ENCODE peak calls at places on chromosomes 2 and 18, in five cellular contexts. One of them, this sample, is unnamed.

GRCh38 chr18:8121942-8122480 is 487.2 kb upstream of the RAB12 start:
- DNase-seq in HepG2: no peak
- DNase-seq in A549: no peak
- DNase-seq in K562: peak
- DNase-seq in GM12878: no peak
- DNase-seq in this sample: peak

GRCh38 chr2:73985318-73986084 is 791 bp downstream of the TET3 start:
- DNase-seq in A549: peak
- DNase-seq in GM12878: no peak
- DNase-seq in K562: peak
- DNase-seq in HepG2: peak
- DNase-seq in this sample: peak

GRCh38 chr2:75563591-75563990 is 2.9 kb upstream of the EVA1A start:
- DNase-seq in GM12878: no peak
- DNase-seq in K562: no peak
- DNase-seq in HepG2: no peak
- DNase-seq in A549: no peak
- DNase-seq in this sample: no peak

GRCh38 chr2:203949228-203949627 is 12.7 kb downstream of the ICOS start:
- DNase-seq in A549: no peak
- DNase-seq in GM12878: no peak
- DNase-seq in HepG2: no peak
- DNase-seq in K562: no peak
- DNase-seq in this sample: no peak

GRCh38 chr18:8526316-8526715 is 82.9 kb upstream of the RAB12 start:
- DNase-seq in K562: no peak
- DNase-seq in HepG2: no peak
- DNase-seq in A549: no peak
- DNase-seq in GM12878: no peak
- DNase-seq in this sample: no peak

GRCh38 chr2:160810406-160810805 is 316.8 kb upstream of the RBMS1 start:
- DNase-seq in K562: no peak
- DNase-seq in A549: no peak
- DNase-seq in HepG2: no peak
- DNase-seq in GM12878: no peak
- DNase-seq in this sample: no peak

GRCh38 chr2:64831134-64831976 is 157.8 kb upstream of the SLC1A4 start:
- DNase-seq in K562: peak
- DNase-seq in GM12878: peak
- DNase-seq in A549: peak
- DNase-seq in HepG2: peak
- DNase-seq in this sample: peak

GRCh38 chr2:193796847-193797246 is 1602.1 kb upstream of the TMEFF2 start:
- DNase-seq in K562: no peak
- DNase-seq in A549: no peak
- DNase-seq in GM12878: no peak
- DNase-seq in HepG2: no peak
- DNase-seq in this sample: no peak

GRCh38 chr2:227908266-227909054 is 37.0 kb downstream of the DAW1 start:
- DNase-seq in A549: no peak
- DNase-seq in K562: no peak
- DNase-seq in GM12878: no peak
- DNase-seq in HepG2: no peak
- DNase-seq in this sample: no peak

GRCh38 chr2:74813201-74813600 is 20.7 kb upstream of the HK2 start:
- DNase-seq in GM12878: no peak
- DNase-seq in K562: no peak
- DNase-seq in HepG2: no peak
- DNase-seq in A549: no peak
- DNase-seq in this sample: no peak

GRCh38 chr2:68994864-68995263 is 18.1 kb upstream of the ANTXR1 start:
- DNase-seq in HepG2: no peak
- DNase-seq in A549: no peak
- DNase-seq in K562: no peak
- DNase-seq in GM12878: no peak
- DNase-seq in this sample: no peak

GRCh38 chr2:66693007-66693965 is 258.4 kb downstream of the MEIS1 start:
- DNase-seq in HepG2: no peak
- DNase-seq in K562: no peak
- DNase-seq in GM12878: no peak
- DNase-seq in A549: no peak
- DNase-seq in this sample: no peak

GRCh38 chr2:127917916-127918315 is 32.2 kb upstream of the AMMECR1L start:
- DNase-seq in GM12878: no peak
- DNase-seq in A549: no peak
- DNase-seq in HepG2: no peak
- DNase-seq in K562: no peak
- DNase-seq in this sample: no peak

GRCh38 chr2:9844036-9844483 is 786 bp downstream of the TAF1B start:
- DNase-seq in HepG2: no peak
- DNase-seq in K562: peak
- DNase-seq in A549: no peak
- DNase-seq in GM12878: no peak
- DNase-seq in this sample: peak

GRCh38 chr2:224466315-224466714 is 64.4 kb upstream of the FAM124B start:
- DNase-seq in GM12878: no peak
- DNase-seq in A549: no peak
- DNase-seq in HepG2: no peak
- DNase-seq in K562: no peak
- DNase-seq in this sample: peak

GRCh38 chr18:72410399-72410798 is 133.7 kb downstream of the CBLN2 start:
- DNase-seq in A549: no peak
- DNase-seq in HepG2: no peak
- DNase-seq in GM12878: no peak
- DNase-seq in K562: no peak
- DNase-seq in this sample: no peak

GRCh38 chr2:42922790-42923631 is 130.6 kb upstream of the HAAO start:
- DNase-seq in K562: no peak
- DNase-seq in HepG2: peak
- DNase-seq in A549: no peak
- DNase-seq in GM12878: no peak
- DNase-seq in this sample: no peak

GRCh38 chr2:227597993-227598392 is 700 bp upstream of the SCYGR2 start:
- DNase-seq in HepG2: peak
- DNase-seq in A549: no peak
- DNase-seq in K562: no peak
- DNase-seq in GM12878: no peak
- DNase-seq in this sample: peak

GRCh38 chr2:41877114-41877513 is 170.7 kb upstream of the PKDCC start:
- DNase-seq in HepG2: no peak
- DNase-seq in A549: no peak
- DNase-seq in K562: no peak
- DNase-seq in GM12878: no peak
- DNase-seq in this sample: no peak

GRCh38 chr2:96264086-96264485 is 1.7 kb downstream of the TMEM127 start:
- DNase-seq in A549: no peak
- DNase-seq in K562: no peak
- DNase-seq in HepG2: no peak
- DNase-seq in GM12878: no peak
- DNase-seq in this sample: no peak

GRCh38 chr2:37500031-37500430 is 155.6 kb downstream of the QPCT start:
- DNase-seq in GM12878: no peak
- DNase-seq in HepG2: no peak
- DNase-seq in A549: no peak
- DNase-seq in K562: no peak
- DNase-seq in this sample: no peak

GRCh38 chr2:60948926-60949579 is 67.7 kb downstream of the REL start:
- DNase-seq in A549: no peak
- DNase-seq in HepG2: no peak
- DNase-seq in GM12878: no peak
- DNase-seq in K562: no peak
- DNase-seq in this sample: no peak

GRCh38 chr2:101111917-101112771 is 39.0 kb downstream of the TBC1D8 start:
- DNase-seq in A549: no peak
- DNase-seq in HepG2: peak
- DNase-seq in K562: no peak
- DNase-seq in GM12878: no peak
- DNase-seq in this sample: no peak

GRCh38 chr2:7027961-7028655 is 110.9 kb downstream of the RNF144A start:
- DNase-seq in GM12878: no peak
- DNase-seq in HepG2: no peak
- DNase-seq in A549: no peak
- DNase-seq in K562: no peak
- DNase-seq in this sample: no peak

GRCh38 chr2:222979484-222979883 is 72.5 kb upstream of the KCNE4 start:
- DNase-seq in HepG2: no peak
- DNase-seq in A549: no peak
- DNase-seq in K562: no peak
- DNase-seq in GM12878: no peak
- DNase-seq in this sample: no peak

GRCh38 chr2:222982909-222983265 is 69.1 kb upstream of the KCNE4 start:
- DNase-seq in K562: no peak
- DNase-seq in GM12878: no peak
- DNase-seq in A549: no peak
- DNase-seq in HepG2: no peak
- DNase-seq in this sample: no peak

GRCh38 chr2:222978850-222979249 is 73.1 kb upstream of the KCNE4 start:
- DNase-seq in HepG2: no peak
- DNase-seq in K562: no peak
- DNase-seq in A549: no peak
- DNase-seq in GM12878: no peak
- DNase-seq in this sample: peak

GRCh38 chr2:222977121-222977520 is 74.9 kb upstream of the KCNE4 start:
- DNase-seq in K562: no peak
- DNase-seq in GM12878: no peak
- DNase-seq in A549: no peak
- DNase-seq in HepG2: no peak
- DNase-seq in this sample: no peak

GRCh38 chr2:222982010-222982908 is 69.7 kb upstream of the KCNE4 start:
- DNase-seq in GM12878: no peak
- DNase-seq in HepG2: peak
- DNase-seq in A549: no peak
- DNase-seq in K562: peak
- DNase-seq in this sample: peak
- TF ChIP-seq CTCF in GM12878: peak
- TF ChIP-seq CTCF in HepG2: peak
- TF ChIP-seq CTCF in A549: peak
- TF ChIP-seq CTCF in K562: peak
- TF ChIP-seq CTCF in this sample: peak

GRCh38 chr18:58064406-58064998 is 20.5 kb downstream of the NEDD4L start:
- DNase-seq in A549: no peak
- DNase-seq in K562: peak
- DNase-seq in GM12878: no peak
- DNase-seq in HepG2: no peak
- DNase-seq in this sample: no peak

GRCh38 chr18:58069104-58069503 is 25.1 kb downstream of the NEDD4L start:
- DNase-seq in A549: no peak
- DNase-seq in K562: peak
- DNase-seq in GM12878: no peak
- DNase-seq in HepG2: no peak
- DNase-seq in this sample: no peak

GRCh38 chr18:58069721-58070292 is 25.8 kb downstream of the NEDD4L start:
- DNase-seq in A549: no peak
- DNase-seq in HepG2: no peak
- DNase-seq in K562: no peak
- DNase-seq in GM12878: no peak
- DNase-seq in this sample: peak

GRCh38 chr18:58067611-58068010 is 23.6 kb downstream of the NEDD4L start:
- DNase-seq in K562: no peak
- DNase-seq in HepG2: no peak
- DNase-seq in GM12878: no peak
- DNase-seq in A549: no peak
- DNase-seq in this sample: peak
- TF ChIP-seq JUNB in K562: no peak
- TF ChIP-seq JUNB in HepG2: no peak
- TF ChIP-seq JUNB in GM12878: no peak
- TF ChIP-seq JUNB in A549: no peak
- TF ChIP-seq JUNB in this sample: no peak

GRCh38 chr2:120546077-120546864 is 189.4 kb upstream of the GLI2 start:
- DNase-seq in K562: peak
- DNase-seq in A549: no peak
- DNase-seq in HepG2: peak
- DNase-seq in GM12878: no peak
- DNase-seq in this sample: no peak

GRCh38 chr2:120545521-120546076 is 190.1 kb upstream of the GLI2 start:
- DNase-seq in A549: no peak
- DNase-seq in K562: no peak
- DNase-seq in HepG2: peak
- DNase-seq in GM12878: no peak
- DNase-seq in this sample: no peak

GRCh38 chr2:120547662-120548061 is 188.0 kb upstream of the GLI2 start:
- DNase-seq in A549: no peak
- DNase-seq in GM12878: no peak
- DNase-seq in K562: no peak
- DNase-seq in HepG2: no peak
- DNase-seq in this sample: no peak

GRCh38 chr2:120548627-120549026 is 187.0 kb upstream of the GLI2 start:
- DNase-seq in GM12878: no peak
- DNase-seq in K562: no peak
- DNase-seq in HepG2: no peak
- DNase-seq in A549: no peak
- DNase-seq in this sample: no peak

DNA sequence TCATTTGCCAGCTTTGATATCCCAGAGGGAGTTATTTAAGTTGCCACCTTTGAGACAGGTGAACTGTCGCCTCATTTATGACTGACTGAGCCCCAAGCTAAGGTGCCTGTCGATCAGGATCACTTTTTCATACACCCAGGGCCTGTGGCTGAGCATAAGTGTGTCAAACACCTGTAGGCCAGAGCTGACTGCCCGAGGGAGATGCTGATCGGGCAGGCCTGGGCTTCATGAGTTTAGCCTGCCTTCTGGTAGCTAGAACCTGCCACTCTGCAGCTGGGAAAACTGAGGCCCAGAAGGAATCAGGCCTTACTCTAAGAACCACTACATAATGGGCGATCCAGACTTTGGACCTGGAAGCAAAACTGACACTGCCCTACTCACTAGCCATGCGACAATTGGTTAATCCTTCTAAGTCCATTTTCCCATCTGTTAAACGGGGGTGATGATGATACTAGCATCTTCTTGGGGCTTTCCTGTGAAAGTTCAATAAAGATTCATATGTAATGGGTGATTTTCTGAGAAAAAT is 188.7 kb upstream of the GLI2 start:
- DNase-seq in GM12878: no peak
- DNase-seq in K562: no peak
- DNase-seq in A549: no peak
- DNase-seq in HepG2: no peak
- DNase-seq in this sample: no peak
- TF ChIP-seq CTCF in GM12878: no peak
- TF ChIP-seq CTCF in K562: no peak
- TF ChIP-seq CTCF in A549: no peak
- TF ChIP-seq CTCF in HepG2: no peak
- TF ChIP-seq CTCF in this sample: no peak

GRCh38 chr2:130261970-130262760 is 63.9 kb upstream of the TUBA3E start:
- DNase-seq in A549: no peak
- DNase-seq in GM12878: no peak
- DNase-seq in K562: no peak
- DNase-seq in HepG2: no peak
- DNase-seq in this sample: no peak
- TF ChIP-seq JUNB in A549: no peak
- TF ChIP-seq JUNB in GM12878: no peak
- TF ChIP-seq JUNB in K562: no peak
- TF ChIP-seq JUNB in HepG2: no peak
- TF ChIP-seq JUNB in this sample: no peak